ENCODE peak calls at places on chromosomes 16 and 17, in nine cellular contexts. H is PC-9; C is bronchial epithelial cell; V is fibroblast of the aortic adventitia; L is lower lobe of right lung; K is IMR-90; I is activated CD8-positive, alpha-beta T cell treated with anti-CD3 and anti-CD28 coated beads for 36 hours; R is lower leg skin; D is sigmoid colon. U is an unnamed sample.

GRCh38 chr17:15457723-15458094 is 9.7 kb downstream of the CDRT4 start:
- DNase-seq in K (no peak), I (no peak), V (no peak), D (peak), L (no peak), C (no peak), H (no peak), R (peak), U (no peak)

GRCh38 chr16:71249399-71249798 is 18.9 kb upstream of the HYDIN start:
- DNase-seq in K (no peak), I (no peak), R (no peak), D (no peak), V (no peak), C (no peak), H (no peak), L (no peak), U (no peak)

GRCh38 chr16:30095166-30096078 is 591 bp downstream of the YPEL3 start:
- DNase-seq in R (peak), L (peak), D (no peak), V (no peak), I (peak), H (no peak), K (no peak), C (no peak), U (peak)

GRCh38 chr16:2586241-2586640 is 48.4 kb downstream of the PDPK1 start:
- DNase-seq in L (peak), H (no peak), V (no peak), I (peak), C (no peak), R (no peak), D (no peak), K (no peak), U (no peak)

GRCh38 chr17:37430051-37430591 is 23.4 kb downstream of the TADA2A start:
- DNase-seq in L (no peak), H (no peak), I (peak), C (peak), D (no peak), K (peak), R (no peak), V (peak), U (peak)

GRCh38 chr17:44473367-44473766 is 29.8 kb downstream of the GPATCH8 start:
- DNase-seq in K (no peak), D (no peak), R (no peak), H (no peak), C (no peak), V (peak), L (no peak), I (no peak), U (no peak)

GRCh38 chr16:26550111-26550610 is 516.6 kb upstream of the C16orf82 start:
- DNase-seq in H (no peak), V (no peak), I (no peak), L (no peak), K (no peak), C (no peak), D (no peak), R (no peak), U (no peak)

GRCh38 chr16:1312903-1313302 is 3.5 kb downstream of the UBE2I start:
- DNase-seq in H (no peak), I (no peak), C (no peak), L (no peak), D (no peak), R (no peak), V (no peak), K (no peak), U (no peak)

GRCh38 chr17:31674305-31674704 is 184.7 kb downstream of the COPRS start:
- DNase-seq in H (peak), L (no peak), I (no peak), R (no peak), K (peak), C (peak), D (no peak), V (peak), U (no peak)

GRCh38 chr17:74393323-74393942 is 26.1 kb downstream of the GPR142 start:
- DNase-seq in C (no peak), R (no peak), D (no peak), I (no peak), K (no peak), V (peak), L (no peak), H (no peak), U (no peak)

GRCh38 chr16:50282010-50282538 is 15.7 kb downstream of the ADCY7 start:
- DNase-seq in C (no peak), L (peak), D (peak), I (peak), H (no peak), V (peak), R (peak), K (no peak), U (peak)

GRCh38 chr17:57356722-57357391 is 100.5 kb downstream of the MSI2 start:
- DNase-seq in K (no peak), L (no peak), H (no peak), V (no peak), I (no peak), R (no peak), D (no peak), C (no peak), U (peak)

GRCh38 chr17:28120766-28121165 is 78.3 kb downstream of the NLK start:
- DNase-seq in V (no peak), C (no peak), L (no peak), K (no peak), R (no peak), D (no peak), H (no peak), I (no peak), U (no peak)

GRCh38 chr16:87570938-87571867 is 31.1 kb upstream of the JPH3 start:
- DNase-seq in C (peak), V (peak), L (peak), I (peak), K (peak), D (no peak), R (peak), H (peak), U (no peak)

GRCh38 chr16:65975049-65975708 is 391.3 kb upstream of the CDH5 start:
- DNase-seq in I (peak), D (no peak), H (no peak), C (peak), V (peak), K (peak), R (no peak), L (no peak), U (no peak)

GRCh38 chr16:2076072-2076865 is 28.5 kb downstream of the TSC2 start:
- DNase-seq in D (no peak), I (no peak), H (no peak), K (no peak), C (no peak), R (no peak), L (no peak), V (no peak), U (no peak)

GRCh38 chr17:20989991-20990855 is 52.6 kb downstream of the USP22 start:
- DNase-seq in K (no peak), R (no peak), C (no peak), H (no peak), L (no peak), V (no peak), D (peak), I (no peak), U (no peak)

GRCh38 chr16:35194681-35195080 is 1735.3 kb downstream of the TP53TG3F start:
- DNase-seq in K (no peak), H (no peak), D (no peak), R (no peak), L (peak), V (no peak), I (no peak), C (no peak), U (no peak)

GRCh38 chr16:55323637-55324490 is at the start of gene IRX6:
- DNase-seq in C (no peak), L (peak), K (no peak), V (no peak), H (no peak), I (no peak), D (no peak), R (peak), U (no peak)

GRCh38 chr16:50584033-50584722 is 36.0 kb downstream of the NKD1 start:
- DNase-seq in H (no peak), D (no peak), C (no peak), K (no peak), I (peak), L (no peak), V (no peak), R (no peak), U (peak)

GRCh38 chr17:68906638-68907037 is 48.6 kb downstream of the ABCA8 start:
- DNase-seq in K (peak), I (no peak), C (peak), L (no peak), V (peak), D (no peak), R (no peak), H (no peak), U (no peak)

GRCh38 chr17:56109811-56110210 is 43.5 kb upstream of the ANKFN1 start:
- DNase-seq in C (no peak), K (no peak), I (no peak), L (no peak), D (no peak), V (no peak), R (no peak), H (no peak), U (no peak)

GRCh38 chr16:72434159-72434558 is 262.2 kb upstream of the PMFBP1 start:
- DNase-seq in R (no peak), L (no peak), K (peak), V (peak), C (peak), D (no peak), I (no peak), H (no peak), U (no peak)

GRCh38 chr17:19335951-19336631 is 26.4 kb downstream of the B9D1 start:
- DNase-seq in V (no peak), D (peak), R (no peak), K (no peak), L (no peak), C (no peak), H (no peak), I (no peak), U (no peak)
- TF ChIP-seq CTCF in V (no peak), D (no peak), R (no peak), K (no peak), L (no peak), C (no peak), H (no peak), I (no peak), U (no peak)

GRCh38 chr16:4263504-4264436 is 9.1 kb downstream of the TFAP4 start:
- DNase-seq in C (no peak), H (no peak), I (no peak), D (peak), R (peak), K (peak), V (peak), L (peak), U (no peak)
- TF ChIP-seq CTCF in C (no peak), H (no peak), I (no peak), D (no peak), R (no peak), K (peak), V (no peak), L (no peak), U (no peak)

DNA sequence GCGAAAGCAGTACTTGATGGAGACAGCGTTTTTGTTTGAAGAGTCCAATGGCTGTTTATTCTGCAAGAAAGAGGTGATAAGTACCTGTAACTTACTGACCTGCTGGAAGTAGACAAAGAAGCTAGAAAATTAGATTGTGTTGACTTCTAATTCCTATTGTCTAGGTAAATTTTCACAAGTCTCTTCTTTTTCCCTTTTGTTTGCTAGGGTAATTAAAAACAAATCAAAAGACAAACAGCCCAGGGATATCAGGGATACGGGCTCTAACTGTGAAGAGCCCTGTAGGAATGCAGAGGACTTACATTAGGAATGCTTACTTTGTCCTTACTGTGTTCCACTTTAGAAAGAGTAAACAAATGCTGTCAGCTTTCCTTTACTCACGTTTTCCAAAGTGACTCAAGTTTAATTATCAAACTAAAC is 7.0 kb downstream of the PSME3IP1 start:
- DNase-seq in L (no peak), C (peak), V (no peak), R (no peak), H (no peak), K (peak), I (no peak), D (no peak), U (no peak)
- TF ChIP-seq CTCF in L (no peak), C (no peak), V (no peak), R (no peak), H (no peak), K (no peak), I (no peak), D (no peak), U (no peak)

GRCh38 chr17:75615301-75615700 is 17.9 kb upstream of the SMIM5 start:
- DNase-seq in L (no peak), C (no peak), K (no peak), I (no peak), H (no peak), V (no peak), R (no peak), D (no peak), U (no peak)
- TF ChIP-seq CTCF in L (no peak), C (no peak), K (no peak), I (no peak), H (no peak), V (no peak), R (no peak), D (no peak), U (no peak)

GRCh38 chr17:17603178-17603894 is 11.8 kb upstream of the PEMT start:
- DNase-seq in D (no peak), C (no peak), R (no peak), K (no peak), L (no peak), V (no peak), H (no peak), I (no peak), U (no peak)
- TF ChIP-seq CTCF in D (no peak), C (no peak), R (no peak), K (no peak), L (no peak), V (no peak), H (no peak), I (no peak), U (no peak)

GRCh38 chr16:67228034-67228785 is 1.3 kb downstream of the TMEM208 start:
- DNase-seq in H (no peak), V (no peak), L (no peak), C (no peak), K (no peak), D (no peak), R (no peak), I (no peak), U (no peak)

GRCh38 chr16:67229906-67230808 is 3.2 kb downstream of the TMEM208 start:
- DNase-seq in I (no peak), C (no peak), H (no peak), L (no peak), R (no peak), V (no peak), D (no peak), K (no peak), U (no peak)

GRCh38 chr16:67233596-67233995 is 6.7 kb downstream of the TMEM208 start:
- DNase-seq in L (no peak), D (no peak), V (no peak), C (no peak), H (no peak), I (no peak), R (no peak), K (no peak), U (no peak)

GRCh38 chr16:67228905-67229304 is 2.0 kb downstream of the TMEM208 start:
- DNase-seq in K (no peak), D (no peak), V (no peak), R (no peak), I (no peak), C (no peak), H (no peak), L (no peak), U (no peak)

GRCh38 chr16:67230809-67231660 is 4.1 kb downstream of the TMEM208 start:
- DNase-seq in H (no peak), C (no peak), K (no peak), L (no peak), D (no peak), I (no peak), V (no peak), R (no peak), U (no peak)
- TF ChIP-seq CTCF in H (no peak), C (no peak), K (no peak), L (no peak), D (no peak), I (no peak), V (no peak), R (no peak), U (no peak)

DNA sequence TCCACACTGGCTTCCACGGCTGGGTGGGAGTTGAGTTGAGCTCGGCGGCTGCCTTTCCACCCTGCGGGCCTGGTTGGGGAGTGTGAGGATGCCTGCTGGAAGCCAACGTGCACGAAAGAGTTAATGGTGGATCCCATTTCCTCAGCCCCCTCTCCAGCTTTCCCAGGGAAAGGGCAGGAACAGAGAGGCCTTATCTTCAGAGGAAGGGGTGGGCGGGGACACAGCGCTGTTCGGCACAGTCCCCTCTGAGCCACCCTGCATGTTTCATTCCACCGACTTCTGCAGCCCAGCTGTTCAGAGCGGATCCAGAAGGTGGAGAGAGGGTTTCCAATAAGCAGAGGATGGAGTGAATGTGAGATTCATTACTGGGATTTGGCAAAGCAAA is 295.3 kb downstream of the SEC14L1 start:
- DNase-seq in L (no peak), C (no peak), K (peak), I (no peak), V (peak), R (no peak), D (no peak), H (no peak), U (no peak)
- TF ChIP-seq CTCF in L (no peak), C (no peak), K (no peak), I (no peak), V (peak), R (no peak), D (no peak), H (no peak), U (no peak)